ENCODE peak calls at places on chromosomes 16 and 17, in eight cellular contexts. V is IMR-90, S is pancreas, Y is suprapubic skin, T is PC-3, E is dorsolateral prefrontal cortex, H is left ventricle myocardium inferior, F is heart left ventricle. P is an unnamed sample.
A peak's percentile ranks its signal among the peaks of the same experiment; 100 is the strongest.

GRCh38 chr16:27254262-27254811 is 14.2 kb downstream of the NSMCE1 start:
- DNase-seq in F (no peak), H (no peak), V (no peak), Y (no peak), T (no peak), S (no peak), E (no peak), P (no peak)

GRCh38 chr17:81651692-81652091 is 4.7 kb downstream of the PDE6G start:
- DNase-seq in Y (no peak), T (peak; percentile 86), V (peak; percentile 93), H (no peak), F (no peak), S (peak; percentile 59), E (no peak), P (peak; percentile 84)

GRCh38 chr17:81067331-81067730 is 32.4 kb downstream of the BAIAP2 start:
- DNase-seq in E (no peak), T (no peak), F (no peak), Y (no peak), H (no peak), S (no peak), V (no peak), P (no peak)

GRCh38 chr17:13743906-13744305 is 142.2 kb upstream of the HS3ST3A1 start:
- DNase-seq in T (no peak), F (no peak), E (no peak), S (no peak), V (no peak), H (no peak), Y (no peak), P (no peak)

GRCh38 chr17:77694391-77695363 is 263.8 kb upstream of the TNRC6C start:
- DNase-seq in Y (no peak), F (no peak), S (no peak), E (no peak), H (no peak), V (no peak), T (no peak), P (no peak)

GRCh38 chr17:35617505-35617904 is 30.4 kb downstream of the AP2B1 start:
- DNase-seq in T (no peak), H (no peak), V (no peak), S (no peak), Y (no peak), E (no peak), F (no peak), P (peak; percentile 5)

GRCh38 chr17:79249945-79250521 is 175.4 kb downstream of the ENGASE start:
- DNase-seq in V (no peak), E (no peak), T (no peak), H (no peak), F (no peak), S (no peak), Y (no peak), P (no peak)

GRCh38 chr17:33183487-33184026 is 109.5 kb downstream of the ASIC2 start:
- DNase-seq in H (no peak), Y (no peak), S (no peak), T (no peak), V (no peak), E (no peak), F (no peak), P (no peak)

GRCh38 chr17:60145006-60145935 is 4.5 kb upstream of the CA4 start:
- DNase-seq in H (no peak), T (peak; percentile 28), Y (no peak), V (no peak), S (no peak), F (no peak), E (no peak), P (no peak)

GRCh38 chr16:16067127-16067526 is 117.7 kb downstream of the ABCC1 start:
- DNase-seq in S (no peak), E (no peak), H (no peak), F (no peak), Y (no peak), T (no peak), V (peak; percentile 54), P (no peak)

GRCh38 chr16:83070416-83071199 is 443.8 kb downstream of the CDH13 start:
- DNase-seq in H (no peak), S (no peak), F (no peak), T (no peak), Y (no peak), V (no peak), E (no peak), P (no peak)

GRCh38 chr17:33012522-33013033 is 20.9 kb downstream of the SPACA3 start:
- DNase-seq in S (no peak), V (peak; percentile 98), H (no peak), T (peak; percentile 85), E (no peak), Y (no peak), F (no peak), P (peak; percentile 77)

GRCh38 chr16:67542464-67542863 is 13.8 kb downstream of the RIPOR1 start:
- DNase-seq in F (no peak), V (peak; percentile 66), S (no peak), T (peak; percentile 30), H (no peak), E (no peak), Y (peak; percentile 74), P (peak; percentile 79)

GRCh38 chr17:61669522-61669921 is 78.5 kb upstream of the NACA2 start:
- DNase-seq in T (no peak), S (no peak), H (no peak), V (no peak), Y (no peak), E (no peak), F (no peak), P (no peak)

GRCh38 chr16:81938331-81939163 is 72.7 kb downstream of the SDR42E1 start:
- DNase-seq in S (no peak), E (no peak), F (no peak), Y (no peak), H (no peak), V (no peak), T (no peak), P (no peak)

GRCh38 chr16:19095699-19096098 is 18.1 kb upstream of the ITPRIPL2 start:
- DNase-seq in E (no peak), H (no peak), V (no peak), T (peak; percentile 86), S (no peak), Y (no peak), F (no peak), P (peak; percentile 27)

GRCh38 chr17:76597156-76598003 is 11.7 kb upstream of the ST6GALNAC2 start:
- DNase-seq in Y (no peak), H (no peak), E (no peak), S (no peak), T (peak; percentile 42), V (no peak), F (no peak), P (no peak)

DNA sequence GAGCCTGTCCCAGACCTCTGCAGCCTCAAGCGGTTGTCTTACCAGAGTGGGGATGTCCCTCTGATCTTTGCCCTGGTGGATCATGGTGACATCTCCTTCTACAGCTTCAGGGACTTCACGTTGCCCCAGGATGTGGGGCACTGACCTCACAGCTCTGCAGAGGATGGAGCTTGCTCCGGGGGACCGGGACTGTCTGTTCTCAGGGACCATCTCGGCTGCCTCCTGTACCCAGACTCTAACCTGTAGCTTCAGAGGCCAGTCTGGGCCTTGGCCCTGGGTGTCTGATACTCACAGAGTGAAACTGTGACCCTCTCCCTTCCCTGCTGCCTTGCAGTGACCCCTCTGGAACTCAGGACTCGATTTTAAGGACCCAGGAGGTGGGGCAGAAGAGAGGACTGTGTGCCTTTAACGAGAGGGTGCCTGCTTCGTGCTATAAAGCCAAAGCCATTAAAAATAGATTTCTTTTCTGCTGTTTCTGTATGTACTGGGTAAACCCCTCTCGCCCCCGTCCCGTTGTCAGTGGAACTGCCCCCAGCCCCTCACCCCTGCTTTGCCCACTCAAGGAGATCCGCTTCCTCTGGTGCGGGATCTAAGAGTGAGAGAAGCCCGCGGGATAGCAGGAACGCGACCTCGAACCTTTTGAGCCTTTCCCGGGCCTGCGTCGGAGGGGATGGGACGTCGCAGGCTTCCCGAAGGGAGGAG is 1.1 kb upstream of the LLGL2 start:
- DNase-seq in T (no peak), S (no peak), Y (no peak), F (no peak), E (no peak), H (no peak), V (no peak), P (no peak)
- TF ChIP-seq CTCF in T (no peak), S (no peak), Y (no peak), F (no peak), E (no peak), H (no peak), V (no peak), P (no peak)

GRCh38 chr16:57675752-57676623 is 7.9 kb downstream of the ADGRG3 start:
- DNase-seq in E (no peak), F (peak; percentile 20), H (no peak), Y (peak; percentile 25), V (no peak), S (no peak), T (no peak), P (peak; percentile 57)
- H3K4me3 ChIP-seq in E (no peak overlapping the region), F (no peak overlapping the region), H (no peak overlapping the region), Y (no peak overlapping the region), V (no peak overlapping the region), S (no peak overlapping the region), T (no peak overlapping the region), P (no peak overlapping the region)

GRCh38 chr17:73304971-73305786 is 6.6 kb downstream of the CDC42EP4 start:
- DNase-seq in V (peak; percentile 78), Y (peak; percentile 75), S (peak; percentile 53), E (no peak), T (peak; percentile 84), H (peak; percentile 68), F (peak; percentile 80), P (peak; percentile 93)
- TF ChIP-seq CTCF in V (peak; percentile 43), Y (peak; percentile 34), S (no peak), E (peak; percentile 27), T (peak; percentile 60), H (peak; percentile 59), F (peak; percentile 34), P (peak; percentile 39)

GRCh38 chr16:84595052-84595481 is 22.8 kb downstream of the COTL1 start:
- DNase-seq in Y (no peak), F (no peak), H (no peak), V (no peak), S (peak; percentile 49), E (no peak), T (no peak), P (no peak)
- H3K4me3 ChIP-seq in Y (no peak overlapping the region), F (no peak overlapping the region), H (no peak overlapping the region), V (no peak overlapping the region), S (no peak overlapping the region), E (no peak overlapping the region), T (no peak overlapping the region), P (no peak overlapping the region)

GRCh38 chr17:71084219-71084618 is 914.9 kb downstream of the KCNJ2 start:
- DNase-seq in H (no peak), T (peak; percentile 77), S (peak; percentile 30), F (no peak), Y (no peak), V (peak; percentile 22), E (no peak), P (peak; percentile 45)
- TF ChIP-seq CTCF in H (peak; percentile 31), T (peak; percentile 85), S (peak; percentile 14), F (peak; percentile 17), Y (peak; percentile 10), V (peak; percentile 45), E (peak; percentile 35), P (peak; percentile 64)

P was measured in cardiac fibroblast.